ENCODE peak calls at places on chromosome 13, in five cellular contexts. A is breast epithelium, I is transverse colon, H is lower leg skin, M is A549. S is an unnamed sample.

GRCh38 chr13:107202371-107203023 is 634.6 kb upstream of the ARGLU1 start:
- DNase-seq in A (no peak), I (no peak), H (peak), M (no peak), S (peak)

GRCh38 chr13:20136781-20137703 is 23.8 kb downstream of the GJA3 start:
- DNase-seq in M (peak), A (no peak), H (no peak), I (peak), S (no peak)

GRCh38 chr13:32731576-32731975 is 145.3 kb downstream of the PDS5B start:
- DNase-seq in H (no peak), A (no peak), M (no peak), I (no peak), S (no peak)

GRCh38 chr13:30752991-30753616 is 17.8 kb downstream of the ALOX5AP start:
- DNase-seq in M (no peak), H (no peak), I (no peak), A (no peak), S (no peak)

GRCh38 chr13:99389520-99390304 is 82.5 kb upstream of the GPR183 start:
- DNase-seq in A (no peak), H (no peak), M (no peak), I (no peak), S (no peak)

GRCh38 chr13:26929971-26930730 is 169.6 kb upstream of the GPR12 start:
- DNase-seq in A (no peak), I (peak), H (peak), M (peak), S (peak)

GRCh38 chr13:29733069-29733700 is 117.2 kb downstream of the UBL3 start:
- DNase-seq in A (no peak), M (no peak), H (peak), I (no peak), S (no peak)

GRCh38 chr13:70014337-70014736 is 93.3 kb upstream of the ATXN8OS start:
- DNase-seq in I (no peak), A (no peak), H (no peak), M (no peak), S (no peak)

GRCh38 chr13:113863511-113864302 is at the start of gene GAS6:
- DNase-seq in M (peak), I (peak), A (peak), H (no peak), S (peak)

GRCh38 chr13:40275155-40275554 is 391.3 kb downstream of the FOXO1 start:
- DNase-seq in A (no peak), I (no peak), M (no peak), H (no peak), S (no peak)

GRCh38 chr13:44313674-44314073 is 60.0 kb upstream of the SERP2 start:
- DNase-seq in H (no peak), I (no peak), A (no peak), M (peak), S (no peak)

GRCh38 chr13:76991432-76991795 is 467 bp upstream of the CLN5 start:
- DNase-seq in H (peak), M (no peak), I (peak), A (no peak), S (peak)

GRCh38 chr13:61187471-61187870 is 228.2 kb downstream of the PCDH20 start:
- DNase-seq in H (no peak), A (no peak), I (no peak), M (no peak), S (no peak)

GRCh38 chr13:113083402-113084061 is 22.1 kb upstream of the F7 start:
- DNase-seq in M (no peak), A (no peak), I (peak), H (peak), S (peak)

GRCh38 chr13:26697069-26697955 is 63.3 kb downstream of the GPR12 start:
- DNase-seq in H (no peak), I (no peak), A (no peak), M (no peak), S (no peak)

GRCh38 chr13:93270769-93271753 is 44.5 kb downstream of the GPC6 start:
- DNase-seq in A (no peak), H (no peak), M (no peak), I (no peak), S (no peak)

GRCh38 chr13:43134896-43135295 is 111.5 kb downstream of the DNAJC15 start:
- DNase-seq in M (no peak), A (no peak), H (no peak), I (no peak), S (no peak)

GRCh38 chr13:71378992-71379905 is 487.8 kb downstream of the DACH1 start:
- DNase-seq in M (no peak), I (no peak), H (no peak), A (no peak), S (no peak)

GRCh38 chr13:21463424-21463823 is 4.3 kb upstream of the ZDHHC20 start:
- DNase-seq in A (no peak), H (no peak), I (no peak), M (no peak), S (no peak)

GRCh38 chr13:25288966-25289365 is 1.7 kb upstream of the MTMR6 start:
- DNase-seq in H (no peak), A (no peak), M (no peak), I (no peak), S (no peak)

GRCh38 chr13:62309904-62310303 is 894.3 kb upstream of the PCDH20 start:
- DNase-seq in A (no peak), M (no peak), I (no peak), H (no peak), S (no peak)

GRCh38 chr13:63304497-63304896 is 1888.8 kb upstream of the PCDH20 start:
- DNase-seq in A (no peak), M (no peak), I (no peak), H (no peak), S (no peak)

GRCh38 chr13:76454991-76455390 is 431.2 kb downstream of the KCTD12 start:
- DNase-seq in M (no peak), A (no peak), I (no peak), H (no peak), S (no peak)

GRCh38 chr13:81409284-81409683 is 1068.4 kb upstream of the SPRY2 start:
- DNase-seq in M (no peak), A (no peak), I (no peak), H (no peak), S (no peak)

GRCh38 chr13:75666646-75667351 is 30.7 kb downstream of the LMO7 start:
- DNase-seq in I (no peak), M (no peak), H (no peak), A (no peak), S (no peak)

GRCh38 chr13:29883941-29884518 is 33.6 kb upstream of the UBL3 start:
- DNase-seq in M (no peak), H (no peak), I (no peak), A (no peak), S (no peak)

GRCh38 chr13:99523838-99524237 is 22.6 kb downstream of the TM9SF2 start:
- DNase-seq in I (no peak), H (no peak), M (no peak), A (no peak), S (no peak)

GRCh38 chr13:48896312-48896711 is 79.4 kb upstream of the FNDC3A start:
- DNase-seq in H (no peak), M (no peak), A (no peak), I (no peak), S (no peak)

GRCh38 chr13:43127103-43127817 is 103.9 kb downstream of the DNAJC15 start:
- DNase-seq in M (no peak), I (no peak), H (no peak), A (no peak), S (peak)

GRCh38 chr13:20264271-20265018 is 32.3 kb upstream of the GJB6 start:
- DNase-seq in A (no peak), M (no peak), H (no peak), I (no peak), S (no peak)

GRCh38 chr13:22828081-22828480 is 352.7 kb upstream of the SGCG start:
- DNase-seq in I (no peak), M (no peak), H (no peak), A (no peak), S (no peak)

GRCh38 chr13:113929628-113930615 is 44.0 kb downstream of the C13orf46 start:
- DNase-seq in I (no peak), A (peak), M (no peak), H (no peak), S (peak)

GRCh38 chr13:80361883-80362327 is 21.0 kb upstream of the SPRY2 start:
- DNase-seq in H (no peak), M (no peak), I (no peak), A (no peak), S (no peak)

GRCh38 chr13:19561585-19561984 is 253 bp upstream of the TPTE2 start:
- DNase-seq in H (no peak), A (no peak), I (no peak), M (no peak), S (no peak)

GRCh38 chr13:112790735-112791641 is 101.2 kb downstream of the ATP11A start:
- DNase-seq in I (no peak), H (no peak), M (no peak), A (no peak), S (no peak)

GRCh38 chr13:98890186-98890585 is 87.7 kb downstream of the DOCK9 start:
- DNase-seq in I (no peak), H (peak), A (no peak), M (no peak), S (no peak)

GRCh38 chr13:113832631-113833030 is 31.2 kb downstream of the GAS6 start:
- DNase-seq in M (no peak), A (no peak), I (no peak), H (no peak), S (no peak)

GRCh38 chr13:112943309-112944125 is 25.5 kb upstream of the MCF2L start:
- DNase-seq in I (peak), H (no peak), A (no peak), M (peak), S (peak)

GRCh38 chr13:46150134-46150693 is 31.8 kb downstream of the LCP1 start:
- DNase-seq in M (no peak), H (no peak), A (no peak), I (no peak), S (no peak)

GRCh38 chr13:46145950-46146349 is 36.0 kb downstream of the LCP1 start:
- DNase-seq in H (no peak), M (no peak), I (no peak), A (no peak), S (no peak)

GRCh38 chr13:46149272-46150133 is 32.5 kb downstream of the LCP1 start:
- DNase-seq in H (no peak), I (no peak), M (no peak), A (no peak), S (no peak)

GRCh38 chr13:46143239-46143701 is 38.4 kb upstream of the CPB2 start:
- DNase-seq in H (no peak), M (no peak), I (no peak), A (no peak), S (no peak)

GRCh38 chr13:46146898-46147297 is 35.1 kb downstream of the LCP1 start:
- DNase-seq in H (no peak), I (no peak), A (no peak), M (no peak), S (no peak)
- TF ChIP-seq CTCF in H (no peak), I (no peak), A (peak), M (peak), S (no peak)

GRCh38 chr13:49995535-49996165 is 1.2 kb upstream of the TRIM13 start:
- DNase-seq in M (no peak), I (no peak), H (no peak), A (no peak), S (no peak)

GRCh38 chr13:49998714-49999624 is 2.1 kb downstream of the TRIM13 start:
- DNase-seq in M (no peak), A (no peak), H (no peak), I (no peak), S (no peak)

GRCh38 chr13:49996166-49996915 is 501 bp upstream of the TRIM13 start:
- DNase-seq in I (peak), M (peak), A (peak), H (peak), S (peak)

GRCh38 chr13:49997935-49998334 is 1.1 kb downstream of the TRIM13 start:
- DNase-seq in M (no peak), A (no peak), H (no peak), I (no peak), S (no peak)

GRCh38 chr13:49996951-49997895 is at the start of gene TRIM13:
- DNase-seq in I (peak), A (peak), M (peak), H (peak), S (peak)
- TF ChIP-seq POLR2A in I (no peak), A (peak), M (no peak), H (no peak), S (no peak)

GRCh38 chr13:50438351-50438750 is 405.1 kb downstream of the DLEU7 start:
- DNase-seq in M (no peak), I (no peak), A (no peak), H (no peak), S (no peak)
- TF ChIP-seq CTCF in M (no peak), I (no peak), A (no peak), H (no peak), S (no peak)

GRCh38 chr13:24167666-24168391 is 7.3 kb downstream of the SPATA13 start:
- DNase-seq in I (no peak), H (no peak), A (no peak), M (no peak), S (no peak)

GRCh38 chr13:24165746-24166145 is 5.2 kb downstream of the SPATA13 start:
- DNase-seq in H (no peak), A (no peak), I (no peak), M (no peak), S (no peak)

GRCh38 chr13:24168392-24168750 is 7.9 kb downstream of the SPATA13 start:
- DNase-seq in I (no peak), H (no peak), A (no peak), M (no peak), S (no peak)

GRCh38 chr13:24172071-24172470 is 11.6 kb downstream of the SPATA13 start:
- DNase-seq in A (no peak), I (no peak), H (no peak), M (no peak), S (no peak)

GRCh38 chr13:24168980-24169379 is 8.5 kb downstream of the SPATA13 start:
- DNase-seq in A (no peak), H (no peak), M (no peak), I (no peak), S (no peak)
- TF ChIP-seq POLR2A in A (no peak), H (no peak), M (no peak), I (no peak), S (no peak)

GRCh38 chr13:28059214-28059613 is 41.2 kb downstream of the FLT3 start:
- DNase-seq in A (no peak), M (peak), H (no peak), I (peak), S (no peak)
- TF ChIP-seq CTCF in A (no peak), M (peak), H (no peak), I (peak), S (peak)

GRCh38 chr13:41455725-41456419 is 1.5 kb upstream of the RGCC start:
- DNase-seq in I (no peak), H (no peak), M (no peak), A (no peak), S (no peak)

GRCh38 chr13:41457589-41458186 is 338 bp downstream of the RGCC start:
- DNase-seq in M (no peak), I (no peak), H (no peak), A (no peak), S (no peak)

GRCh38 chr13:41458187-41458938 is 1.0 kb downstream of the RGCC start:
- DNase-seq in H (peak), I (peak), M (no peak), A (no peak), S (peak)

GRCh38 chr13:41458939-41459753 is 1.8 kb downstream of the RGCC start:
- DNase-seq in H (peak), M (peak), I (peak), A (no peak), S (peak)

DNA sequence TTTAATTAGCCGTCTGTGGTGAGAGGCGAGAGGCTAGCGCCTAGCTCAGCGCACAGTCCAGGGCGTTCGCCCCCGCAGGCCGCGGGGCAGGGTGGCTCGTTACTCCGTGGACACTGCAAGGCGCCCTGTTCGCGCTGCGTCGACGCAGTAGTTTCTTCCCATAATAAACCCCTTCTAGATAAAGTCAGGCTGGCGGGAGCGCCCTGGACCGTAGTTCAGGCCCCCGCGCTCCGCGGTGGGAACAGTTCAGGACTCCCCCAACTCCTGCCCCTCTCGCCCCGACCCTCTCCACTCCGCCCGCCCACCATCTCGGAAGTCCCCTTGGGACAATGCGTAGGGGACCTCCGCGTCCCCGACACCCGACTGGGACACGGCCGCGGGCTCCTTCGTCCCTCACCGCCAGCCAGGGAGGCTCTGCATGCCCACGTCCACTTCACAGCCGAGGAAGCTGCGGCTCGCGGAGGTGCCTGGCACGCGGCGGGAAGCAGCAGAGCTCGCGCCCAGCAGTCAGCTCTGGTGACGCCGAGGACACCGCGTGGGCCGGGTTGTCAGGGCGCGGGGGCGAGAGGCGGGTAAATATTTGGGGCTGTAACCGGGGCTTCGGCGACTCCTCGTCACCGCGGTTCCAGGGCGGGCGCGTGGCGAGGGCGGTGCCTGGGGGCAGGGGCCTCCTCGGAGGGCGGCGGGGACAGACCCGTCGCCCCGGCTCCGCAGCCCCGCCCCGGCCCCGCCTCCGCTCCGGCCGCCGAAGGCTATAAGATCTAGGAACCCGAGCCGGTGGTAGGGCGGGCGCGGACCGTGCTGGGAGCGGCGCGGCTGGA is at the start of gene RGCC:
- DNase-seq in H (peak), A (no peak), I (peak), M (peak), S (peak)
- TF ChIP-seq POLR2A in H (no peak), A (no peak), I (peak), M (peak), S (no peak)

S was measured in heart left ventricle.